ENCODE peak calls at places on chromosome 22, in seven cellular contexts. P is PC-3; B is putamen; K is stimulated activated CD8-positive, alpha-beta memory T cell treated with anti-CD3 and anti-CD28 coated beads, Interleukin-15, amount 100 ng/mL, for 1 hour; T is CD4-positive, alpha-beta T cell; Q is NB4; J is GM03348. Y is an unnamed sample.

GRCh38 chr22:30320021-30320556 is 6.7 kb downstream of the TBC1D10A start:
- DNase-seq in P (no peak), B (no peak), T (no peak), K (no peak), J (no peak), Q (no peak), Y (no peak)

GRCh38 chr22:19974233-19974861 is 32.7 kb upstream of the TXNRD2 start:
- DNase-seq in P (peak), T (no peak), B (no peak), J (peak), K (no peak), Q (peak), Y (peak)

GRCh38 chr22:21952586-21953571 is at the start of gene PPM1F:
- DNase-seq in Q (peak), T (peak), K (peak), P (peak), J (peak), B (peak), Y (peak)

GRCh38 chr22:29475550-29475949 is 4.5 kb upstream of the NEFH start:
- DNase-seq in P (no peak), B (no peak), Q (peak), T (no peak), J (no peak), K (no peak), Y (no peak)

GRCh38 chr22:30902496-30903357 is 65.8 kb downstream of the MORC2 start:
- DNase-seq in T (no peak), P (no peak), Q (no peak), K (no peak), J (no peak), B (no peak), Y (no peak)

GRCh38 chr22:17974703-17975372 is 49.5 kb downstream of the MICAL3 start:
- DNase-seq in P (no peak), Q (no peak), J (no peak), K (no peak), T (no peak), B (no peak), Y (no peak)

GRCh38 chr22:26602127-26602526 is 12.2 kb upstream of the TPST2 start:
- DNase-seq in P (no peak), J (no peak), Q (no peak), T (no peak), B (no peak), K (no peak), Y (no peak)

GRCh38 chr22:26502688-26503561 is 9.3 kb downstream of the TFIP11 start:
- DNase-seq in T (peak), J (peak), Q (peak), K (peak), P (peak), B (no peak), Y (peak)

GRCh38 chr22:48035897-48036296 is 1273.4 kb downstream of the TBC1D22A start:
- DNase-seq in P (no peak), K (no peak), B (no peak), T (no peak), J (no peak), Q (no peak), Y (no peak)

GRCh38 chr22:35697142-35697541 is 20.5 kb upstream of the APOL5 start:
- DNase-seq in T (no peak), P (no peak), J (no peak), K (no peak), B (no peak), Q (no peak), Y (no peak)

GRCh38 chr22:11253000-11253511 is 4274.9 kb upstream of the OR11H1 start:
- DNase-seq in B (no peak), T (no peak), J (no peak), P (peak), K (no peak), Q (no peak), Y (no peak)

GRCh38 chr22:23062616-23063538 is 7.4 kb upstream of the GNAZ start:
- DNase-seq in Q (no peak), J (no peak), T (no peak), P (no peak), B (no peak), K (no peak), Y (no peak)

GRCh38 chr22:36435516-36436415 is 45.7 kb downstream of the TXN2 start:
- DNase-seq in P (no peak), T (peak), B (no peak), K (peak), J (no peak), Q (no peak), Y (peak)

GRCh38 chr22:24496661-24497060 is 1.5 kb downstream of the UPB1 start:
- DNase-seq in K (no peak), J (no peak), Q (no peak), P (no peak), B (no peak), T (no peak), Y (no peak)

GRCh38 chr22:31020334-31020733 is 51.3 kb downstream of the TUG1 start:
- DNase-seq in B (no peak), J (no peak), K (no peak), T (no peak), P (no peak), Q (no peak), Y (no peak)

GRCh38 chr22:48379371-48379770 is 1448.3 kb downstream of the BRD1 start:
- DNase-seq in T (no peak), B (no peak), Q (no peak), K (no peak), P (no peak), J (no peak), Y (no peak)

GRCh38 chr22:22110548-22111266 is 128.1 kb upstream of the TOP3B start:
- DNase-seq in P (peak), K (no peak), B (peak), Q (peak), T (peak), J (peak), Y (peak)

GRCh38 chr22:35380013-35380412 is 883 bp upstream of the HMOX1 start:
- DNase-seq in P (no peak), B (no peak), K (no peak), J (no peak), T (no peak), Q (no peak), Y (peak)

GRCh38 chr22:44473166-44473565 is 24.9 kb downstream of the RTL6 start:
- DNase-seq in P (no peak), B (no peak), Q (no peak), J (no peak), K (no peak), T (no peak), Y (no peak)

GRCh38 chr22:40396882-40397281 is 26.5 kb downstream of the SGSM3 start:
- DNase-seq in T (no peak), P (peak), K (no peak), Q (no peak), B (no peak), J (no peak), Y (peak)

GRCh38 chr22:44937216-44937615 is 72.6 kb downstream of the PHF21B start:
- DNase-seq in K (no peak), B (no peak), Q (no peak), J (no peak), T (no peak), P (no peak), Y (no peak)

GRCh38 chr22:38802671-38803121 is 8.8 kb upstream of the DNAL4 start:
- DNase-seq in B (no peak), J (peak), K (no peak), Q (no peak), T (no peak), P (peak), Y (peak)

GRCh38 chr22:46088541-46089311 is 61.6 kb upstream of the PPARA start:
- DNase-seq in B (no peak), J (peak), Q (no peak), P (no peak), K (no peak), T (no peak), Y (no peak)

GRCh38 chr22:19607198-19608113 is 83.2 kb upstream of the CLDN5 start:
- DNase-seq in J (no peak), T (peak), Q (no peak), B (no peak), K (no peak), P (peak), Y (peak)

GRCh38 chr22:21961886-21962654 is 9.4 kb upstream of the PPM1F start:
- DNase-seq in K (no peak), Q (no peak), J (peak), T (no peak), P (peak), B (no peak), Y (peak)

GRCh38 chr22:31734512-31734911 is 15.4 kb downstream of the PRR14L start:
- DNase-seq in Q (no peak), P (peak), K (no peak), B (no peak), J (peak), T (no peak), Y (peak)

GRCh38 chr22:39634530-39635399 is 64.2 kb downstream of the CACNA1I start:
- DNase-seq in T (no peak), B (peak), P (peak), K (no peak), Q (peak), J (peak), Y (peak)

GRCh38 chr22:17810570-17811116 is 36.4 kb upstream of the BID start:
- DNase-seq in P (no peak), B (no peak), Q (no peak), J (no peak), K (no peak), T (no peak), Y (no peak)